ENCODE peak calls at places on chromosomes 5 and 9, in seven cellular contexts. N is H9, M is nephron progenitor cell, F is ovary, D is neural progenitor cell, R is transverse colon, P is BE2C. G is an unnamed sample.

GRCh38 chr9:104304925-104305324 is 199.1 kb upstream of the OR13F1 start:
- DNase-seq in D (peak; percentile 50), F (no peak), R (no peak), P (no peak), M (no peak), N (no peak), G (no peak)

GRCh38 chr5:94396687-94397086 is 221.7 kb downstream of the KIAA0825 start:
- DNase-seq in R (no peak), N (no peak), F (no peak), D (no peak), P (no peak), M (no peak), G (no peak)

GRCh38 chr5:138739938-138740337 is 13.3 kb upstream of the CTNNA1 start:
- DNase-seq in N (no peak), D (no peak), M (no peak), R (no peak), F (no peak), P (no peak), G (no peak)

GRCh38 chr9:30301271-30301963 is 2083.0 kb upstream of the ACO1 start:
- DNase-seq in D (no peak), R (no peak), F (no peak), M (no peak), P (no peak), N (no peak), G (no peak)

GRCh38 chr9:692636-693459 is 148.6 kb upstream of the DMRT1 start:
- DNase-seq in D (no peak), N (no peak), P (no peak), R (no peak), M (no peak), F (no peak), G (no peak)

GRCh38 chr9:94843089-94843488 is 116.6 kb downstream of the AOPEP start:
- DNase-seq in R (no peak), D (peak; percentile 41), F (no peak), N (no peak), M (no peak), P (no peak), G (no peak)

GRCh38 chr9:95515272-95516113 is 1.3 kb downstream of the PTCH1 start:
- DNase-seq in P (peak; percentile 78), F (peak; percentile 40), R (peak; percentile 37), D (peak; percentile 83), N (peak; percentile 60), M (peak; percentile 75), G (no peak)

GRCh38 chr5:21049900-21050299 is 1061.9 kb upstream of the CDH18 start:
- DNase-seq in D (no peak), F (no peak), P (no peak), N (no peak), M (no peak), R (no peak), G (no peak)

GRCh38 chr5:131765261-131765660 is 31.6 kb downstream of the FNIP1 start:
- DNase-seq in N (no peak), D (no peak), M (no peak), F (no peak), P (no peak), R (no peak), G (no peak)

GRCh38 chr9:122367779-122368460 is 2.9 kb upstream of the PTGS1 start:
- DNase-seq in F (no peak), D (no peak), R (no peak), P (no peak), M (no peak), N (no peak), G (no peak)

GRCh38 chr5:13972029-13972428 is 27.5 kb upstream of the DNAH5 start:
- DNase-seq in P (no peak), F (no peak), D (no peak), M (no peak), N (no peak), R (no peak), G (no peak)

GRCh38 chr9:137984005-137984404 is 106.4 kb downstream of the CACNA1B start:
- DNase-seq in D (no peak), F (no peak), R (no peak), P (no peak), M (no peak), N (no peak), G (peak; percentile 3)

GRCh38 chr9:72271617-72272478 is 93.2 kb downstream of the ZFAND5 start:
- DNase-seq in D (peak; percentile 73), P (peak; percentile 53), M (peak; percentile 65), F (no peak), R (peak; percentile 47), N (peak; percentile 49), G (peak; percentile 67)

GRCh38 chr5:107388111-107388861 is 282.5 kb downstream of the EFNA5 start:
- DNase-seq in R (no peak), P (peak; percentile 52), M (no peak), F (no peak), N (no peak), D (no peak), G (no peak)

GRCh38 chr5:100161868-100162267 is 373.3 kb upstream of the FAM174A start:
- DNase-seq in M (no peak), N (no peak), P (no peak), F (no peak), R (no peak), D (no peak), G (no peak)

GRCh38 chr5:7261049-7261448 is 134.9 kb upstream of the ADCY2 start:
- DNase-seq in D (peak; percentile 93), N (peak; percentile 94), P (no peak), F (no peak), M (peak; percentile 30), R (no peak), G (no peak)

GRCh38 chr5:96048763-96049162 is 87.1 kb upstream of the ELL2 start:
- DNase-seq in F (no peak), P (no peak), R (no peak), D (peak; percentile 49), M (peak; percentile 30), N (peak; percentile 58), G (no peak)

GRCh38 chr5:160675988-160676387 is 176.0 kb downstream of the ATP10B start:
- DNase-seq in P (no peak), R (no peak), F (no peak), M (no peak), N (no peak), D (no peak), G (peak; percentile 21)
- TF ChIP-seq CTCF in P (no peak), R (no peak), F (no peak), M (no peak), N (no peak), D (peak; percentile 21), G (peak; percentile 16)

DNA sequence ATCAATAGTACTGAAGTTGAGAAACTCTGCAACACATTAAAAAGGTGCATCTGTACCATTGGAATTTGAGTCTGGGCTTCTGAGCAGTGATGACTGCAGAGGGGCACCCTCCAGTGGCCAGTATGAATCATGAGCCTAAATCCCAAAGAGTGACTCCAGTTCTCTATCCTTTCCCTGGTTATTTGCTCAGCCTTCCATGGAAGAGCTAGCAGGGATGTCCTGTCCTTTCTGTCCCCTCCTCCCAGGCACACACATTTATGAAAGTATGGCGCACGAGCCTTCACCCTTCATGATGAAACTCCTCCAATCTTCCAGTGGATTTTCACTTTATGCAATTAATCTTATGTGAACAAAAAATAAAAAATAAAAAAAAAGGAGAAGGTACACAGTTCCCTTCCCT is 81.0 kb downstream of the ESM1 start:
- DNase-seq in R (no peak), F (no peak), P (no peak), N (peak; percentile 36), D (peak; percentile 63), M (peak; percentile 23), G (no peak)
- TF ChIP-seq CTCF in R (no peak), F (no peak), P (peak; percentile 61), N (peak; percentile 73), D (peak; percentile 70), M (peak; percentile 46), G (no peak)

DNA sequence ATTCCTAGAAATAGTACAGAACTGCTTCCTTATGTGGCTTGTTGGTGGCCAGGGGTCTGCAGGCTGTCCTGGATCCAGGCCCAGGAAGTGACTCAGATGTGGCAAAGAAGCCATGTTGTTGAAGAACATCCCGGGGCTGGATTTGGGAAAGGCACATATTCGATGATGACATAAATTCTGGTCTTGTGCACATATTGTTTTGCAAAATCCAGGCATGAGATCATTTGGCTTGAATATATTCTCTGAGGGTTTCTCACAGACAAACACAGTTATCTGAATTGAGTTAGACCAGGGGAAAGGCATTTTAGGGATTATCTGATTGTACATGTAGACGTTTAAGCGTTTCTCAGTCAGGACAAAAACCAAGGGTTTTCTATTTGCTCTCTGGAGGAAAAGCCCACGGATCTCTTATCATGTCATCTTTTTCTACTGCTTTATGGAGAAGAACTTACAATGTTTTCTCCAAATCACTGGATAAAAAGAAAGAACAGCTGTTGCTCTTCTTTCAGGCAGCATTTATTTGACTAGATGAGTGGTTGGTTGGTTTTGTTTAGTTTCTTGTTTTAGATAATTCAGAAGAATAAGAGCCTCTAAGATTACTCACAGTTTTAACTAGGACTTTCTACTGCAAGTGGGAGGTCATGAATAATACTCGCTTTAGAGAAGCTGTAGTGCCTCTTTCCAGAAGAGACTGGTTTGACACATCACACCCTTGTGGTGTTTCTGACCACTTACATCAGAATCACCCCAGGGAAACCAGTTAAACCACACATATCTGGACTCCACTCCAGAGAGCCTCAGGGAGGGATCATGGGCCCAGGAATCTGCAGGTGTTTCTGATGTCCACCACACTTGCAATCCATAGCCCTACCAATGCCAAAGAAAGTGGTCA is 29.5 kb upstream of the LHFPL2 start:
- DNase-seq in P (peak; percentile 65), D (no peak), M (no peak), F (peak; percentile 70), N (no peak), R (peak; percentile 40), G (peak; percentile 44)
- TF ChIP-seq CTCF in P (peak; percentile 24), D (no peak), M (no peak), F (no peak), N (no peak), R (no peak), G (no peak)

DNA sequence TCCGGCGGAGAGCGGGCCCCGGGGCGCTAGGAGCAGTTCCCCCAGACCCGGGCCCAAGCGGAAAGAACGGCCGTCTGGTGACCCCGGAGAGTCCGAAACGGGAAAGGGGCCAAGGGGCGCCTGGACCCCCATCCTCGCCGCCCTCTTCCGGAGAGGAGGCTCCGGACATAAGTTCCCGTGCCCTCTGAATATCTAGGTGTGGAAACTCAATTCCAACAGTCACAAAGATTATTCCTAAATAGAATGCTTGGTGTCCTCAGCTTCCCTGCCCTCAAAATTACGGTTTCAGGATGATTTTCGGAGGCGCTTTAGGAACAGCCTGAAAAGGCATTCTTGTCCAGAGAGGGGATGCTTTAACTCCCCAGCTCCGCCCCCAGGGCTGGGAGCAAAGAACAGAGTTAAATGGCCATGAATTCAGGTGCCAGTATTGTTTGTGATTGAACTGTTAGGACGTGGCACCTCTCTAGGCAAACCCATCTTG is 688 bp upstream of the LHFPL2 start:
- DNase-seq in D (peak; percentile 58), P (no peak), M (peak; percentile 35), N (no peak), R (no peak), F (no peak), G (no peak)
- TF ChIP-seq CTCF in D (no peak), P (no peak), M (no peak), N (no peak), R (no peak), F (no peak), G (no peak)

DNA sequence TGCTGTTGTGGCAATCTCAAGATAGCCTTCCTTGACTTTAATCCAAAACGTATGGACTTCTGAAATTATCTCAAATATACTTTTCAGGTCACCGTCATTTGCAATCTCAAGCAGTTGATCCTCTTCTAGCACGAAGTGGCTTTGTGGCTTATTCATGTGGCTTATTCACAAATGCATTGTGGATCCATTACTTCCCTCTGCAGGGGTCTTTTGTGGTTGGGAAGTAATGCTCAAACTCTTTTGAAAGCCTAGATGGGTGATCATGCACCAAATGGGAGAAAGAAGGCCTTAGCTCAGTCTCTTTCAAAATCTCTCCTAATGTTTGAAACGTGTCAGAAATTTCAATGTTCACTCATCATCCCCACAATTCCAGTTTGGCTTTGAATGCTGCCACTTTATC is 597.2 kb upstream of the CDH10 start:
- DNase-seq in R (no peak), F (no peak), P (no peak), N (no peak), D (peak; percentile 57), M (no peak), G (no peak)
- TF ChIP-seq CTCF in R (no peak), F (no peak), P (no peak), N (no peak), D (no peak), M (no peak), G (no peak)

G was measured in GM13976.